ENCODE peak calls at places on chromosomes 5 and 9, in six cellular contexts. D is endothelial cell of umbilical vein, F is prostate gland, B is GM23338, T is upper lobe of left lung, P is H1. L is an unnamed sample.

GRCh38 chr5:773517-774264 is 10.8 kb downstream of the ZDHHC11B start:
- DNase-seq in P (peak), F (no peak), B (no peak), T (peak), D (no peak), L (peak)

GRCh38 chr9:101705135-101705661 is 33.2 kb downstream of the GRIN3A start:
- DNase-seq in D (no peak), F (peak), B (peak), P (peak), T (no peak), L (no peak)

GRCh38 chr5:26872337-26872736 is 166.0 kb downstream of the CDH9 start:
- DNase-seq in T (no peak), B (no peak), P (no peak), D (no peak), F (no peak), L (no peak)

GRCh38 chr5:124079062-124079461 is 567.1 kb downstream of the CSNK1G3 start:
- DNase-seq in P (no peak), F (no peak), T (no peak), D (no peak), B (no peak), L (no peak)

GRCh38 chr5:100826133-100826532 is 76.9 kb downstream of the ST8SIA4 start:
- DNase-seq in P (no peak), D (no peak), F (no peak), T (no peak), B (no peak), L (no peak)

GRCh38 chr5:53123702-53124101 is 14.1 kb upstream of the MOCS2 start:
- DNase-seq in F (no peak), T (no peak), D (peak), B (no peak), P (no peak), L (no peak)

GRCh38 chr5:157217289-157218024 is 36.8 kb downstream of the ITK start:
- DNase-seq in T (no peak), B (no peak), F (no peak), P (no peak), D (no peak), L (no peak)

GRCh38 chr9:116499986-116500871 is 186.9 kb upstream of the TRIM32 start:
- DNase-seq in B (no peak), F (no peak), P (no peak), T (no peak), D (no peak), L (no peak)

GRCh38 chr9:137067860-137068538 is 2.4 kb downstream of the SAPCD2 start:
- DNase-seq in P (peak), B (peak), F (peak), D (peak), T (peak), L (no peak)

GRCh38 chr9:98549401-98549800 is 159.3 kb downstream of the GABBR2 start:
- DNase-seq in F (no peak), T (no peak), P (no peak), D (no peak), B (no peak), L (no peak)

GRCh38 chr5:168303398-168304020 is 12.1 kb downstream of the WWC1 start:
- DNase-seq in F (no peak), P (no peak), B (no peak), T (no peak), D (no peak), L (no peak)

GRCh38 chr5:76617675-76618074 is 5.5 kb downstream of the F2RL2 start:
- DNase-seq in B (no peak), D (no peak), T (no peak), F (no peak), P (no peak), L (no peak)

GRCh38 chr9:114181583-114182409 is 26.5 kb downstream of the COL27A1 start:
- DNase-seq in T (no peak), D (no peak), F (no peak), B (no peak), P (no peak), L (no peak)

GRCh38 chr5:24609694-24610093 is 35.1 kb downstream of the CDH10 start:
- DNase-seq in B (no peak), D (no peak), P (no peak), F (no peak), T (no peak), L (no peak)

GRCh38 chr9:16871358-16872151 is 1.1 kb upstream of the BNC2 start:
- DNase-seq in T (peak), B (peak), D (peak), F (peak), P (peak), L (no peak)

GRCh38 chr5:151628112-151628823 is 37.1 kb upstream of the FAT2 start:
- DNase-seq in F (no peak), T (no peak), D (no peak), B (no peak), P (no peak), L (no peak)

GRCh38 chr5:107383414-107383813 is 287.3 kb downstream of the EFNA5 start:
- DNase-seq in T (no peak), D (no peak), P (no peak), F (no peak), B (no peak), L (no peak)

GRCh38 chr9:123990427-123990826 is 21.1 kb upstream of the LHX2 start:
- DNase-seq in D (no peak), P (no peak), B (peak), T (no peak), F (no peak), L (no peak)

GRCh38 chr5:156715287-156715686 is 134.8 kb upstream of the PPP1R2B start:
- DNase-seq in B (no peak), D (no peak), F (no peak), P (no peak), T (no peak), L (no peak)

GRCh38 chr9:87535817-87536539 is 38.3 kb downstream of the DAPK1 start:
- DNase-seq in D (no peak), F (no peak), P (no peak), T (no peak), B (no peak), L (no peak)
- TF ChIP-seq POLR2AphosphoS5 in D (no peak), F (no peak), P (no peak), T (no peak), B (no peak), L (no peak)

DNA sequence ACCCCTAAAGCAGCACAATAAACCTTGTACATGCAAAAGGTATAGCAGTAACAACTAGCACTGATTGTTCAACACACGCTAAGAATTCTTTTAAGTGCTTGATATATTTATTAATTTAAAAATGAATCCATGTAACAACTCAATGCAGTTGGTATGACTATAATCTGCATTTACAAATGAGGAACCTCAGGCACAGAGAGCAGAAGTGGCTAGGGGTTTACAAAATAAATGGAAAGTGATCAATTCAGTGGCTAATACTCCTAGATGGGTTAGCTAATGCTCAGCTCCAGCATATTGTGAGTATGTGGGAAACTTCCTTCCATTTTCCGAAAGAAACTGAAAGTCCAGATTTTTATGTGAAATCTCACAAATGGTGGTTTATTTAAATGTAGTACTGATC is 128.1 kb downstream of the RFX3 start:
- DNase-seq in P (no peak), T (no peak), D (no peak), B (no peak), F (no peak), L (no peak)
- H3K4me3 ChIP-seq in P (no peak), T (no peak), D (no peak), B (no peak), F (no peak), L (no peak)

GRCh38 chr9:125511780-125512179 is 195.2 kb downstream of the MAPKAP1 start:
- DNase-seq in D (no peak), P (peak), T (no peak), F (peak), B (no peak), L (no peak)
- TF ChIP-seq POLR2AphosphoS5 in D (no peak), P (no peak), T (no peak), F (peak), B (no peak), L (no peak)

GRCh38 chr9:79813262-79813646 is 241.5 kb downstream of the TLE4 start:
- DNase-seq in D (no peak), T (no peak), P (no peak), F (no peak), B (no peak), L (no peak)
- H3K4me3 ChIP-seq in D (no peak), T (no peak), P (no peak), F (no peak), B (no peak), L (no peak)

GRCh38 chr9:31823365-31823764 is 561.1 kb upstream of the ACO1 start:
- DNase-seq in P (no peak), D (no peak), B (no peak), T (no peak), F (no peak), L (no peak)

GRCh38 chr9:31820426-31820825 is 564.0 kb upstream of the ACO1 start:
- DNase-seq in B (no peak), D (no peak), P (no peak), T (peak), F (no peak), L (no peak)

GRCh38 chr9:31821583-31821982 is 562.9 kb upstream of the ACO1 start:
- DNase-seq in D (no peak), F (no peak), B (no peak), T (peak), P (no peak), L (no peak)

GRCh38 chr9:31824860-31825259 is 559.6 kb upstream of the ACO1 start:
- DNase-seq in D (no peak), B (no peak), T (no peak), P (no peak), F (no peak), L (no peak)
- TF ChIP-seq POLR2AphosphoS5 in D (no peak), B (no peak), T (no peak), P (no peak), F (no peak), L (no peak)

GRCh38 chr9:92345582-92345981 is 19.8 kb downstream of the CENPP start:
- DNase-seq in P (no peak), D (no peak), F (no peak), T (no peak), B (no peak), L (no peak)

GRCh38 chr9:92342825-92343488 is 17.2 kb downstream of the CENPP start:
- DNase-seq in P (no peak), T (no peak), F (no peak), D (peak), B (no peak), L (no peak)

DNA sequence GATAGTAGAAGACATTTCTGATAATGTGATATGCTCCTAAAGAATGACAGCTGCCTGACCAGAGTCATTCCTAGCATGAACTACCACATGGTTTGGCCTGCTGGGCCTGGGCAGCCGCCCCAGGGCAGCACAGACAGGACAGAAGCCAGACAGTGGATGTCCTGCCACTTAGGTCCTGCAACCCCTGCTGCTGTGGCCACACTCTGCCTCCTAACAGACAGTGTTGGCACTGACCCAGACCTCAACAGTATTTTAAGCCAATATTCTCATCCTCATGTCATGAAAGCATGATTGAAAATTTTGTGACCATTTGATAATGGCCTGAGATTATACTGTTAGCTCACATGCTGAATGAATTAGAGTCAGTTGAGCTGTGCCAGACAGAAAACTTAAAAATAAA is 15.8 kb downstream of the CENPP start:
- DNase-seq in D (no peak), B (no peak), P (no peak), T (peak), F (no peak), L (no peak)
- H3K4me3 ChIP-seq in D (no peak), B (no peak), P (no peak), T (no peak), F (no peak), L (no peak)